ENCODE peak calls at places on chromosomes 11 and 22, in six cellular contexts. N is IMR-90, Q is dorsolateral prefrontal cortex, R is fibroblast of mammary gland, T is BJ, P is adrenal gland. J is an unnamed sample.

GRCh38 chr22:49328630-49329405 is 498.9 kb downstream of the BRD1 start:
- DNase-seq in N (no peak), Q (no peak), R (no peak), T (no peak), P (no peak), J (no peak)

GRCh38 chr11:47923667-47924066 is 56.7 kb upstream of the PTPRJ start:
- DNase-seq in N (peak), Q (no peak), R (peak), T (no peak), P (peak), J (no peak)

GRCh38 chr11:120268686-120269085 is 28.7 kb downstream of the POU2F3 start:
- DNase-seq in N (no peak), Q (no peak), R (no peak), T (no peak), P (no peak), J (no peak)

GRCh38 chr22:44449061-44449682 is 48.9 kb downstream of the RTL6 start:
- DNase-seq in N (peak), Q (no peak), R (peak), T (peak), P (peak), J (peak)

GRCh38 chr11:2396471-2396870 is 4.1 kb upstream of the TSSC4 start:
- DNase-seq in N (no peak), Q (no peak), R (no peak), T (no peak), P (no peak), J (no peak)

GRCh38 chr11:125990244-125990643 is 44.4 kb downstream of the VSIG10L2 start:
- DNase-seq in N (peak), Q (no peak), R (peak), T (no peak), P (peak), J (peak)

GRCh38 chr11:17898782-17899181 is 114.1 kb downstream of the SERGEF start:
- DNase-seq in N (no peak), Q (no peak), R (no peak), T (no peak), P (no peak), J (no peak)

GRCh38 chr11:78147807-78148206 is 8.4 kb upstream of the ALG8 start:
- DNase-seq in N (no peak), Q (no peak), R (no peak), T (no peak), P (no peak), J (no peak)

GRCh38 chr11:75275581-75275980 is 35.0 kb downstream of the TPBGL start:
- DNase-seq in N (peak), Q (no peak), R (no peak), T (no peak), P (peak), J (no peak)

GRCh38 chr11:113314065-113314388 is 356 bp upstream of the TTC12 start:
- DNase-seq in N (no peak), Q (no peak), R (no peak), T (no peak), P (no peak), J (no peak)

GRCh38 chr22:35991168-35991567 is 37.5 kb downstream of the RBFOX2 start:
- DNase-seq in N (peak), Q (no peak), R (no peak), T (no peak), P (no peak), J (no peak)

DNA sequence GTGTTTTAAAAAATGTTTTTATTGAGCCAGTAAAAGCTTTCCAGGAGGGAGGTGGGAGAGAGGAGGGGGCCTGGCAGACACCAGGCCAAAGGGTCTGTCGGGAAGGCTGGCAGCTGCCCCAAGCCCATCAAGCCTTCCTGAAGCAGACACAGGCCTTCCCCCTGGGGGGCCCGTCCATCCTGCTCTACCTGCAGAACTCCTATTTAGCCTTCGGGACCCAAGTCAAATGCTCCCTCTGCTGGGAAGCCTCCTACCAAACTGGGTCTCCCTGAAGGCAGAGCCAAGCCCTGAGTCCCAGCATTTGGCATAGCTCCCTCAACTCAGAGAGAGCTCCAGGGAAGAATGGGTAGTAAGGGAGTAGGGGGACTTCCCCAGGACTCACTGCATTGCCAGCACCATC is 23.0 kb downstream of the OTUB1 start:
- DNase-seq in N (no peak), Q (no peak), R (no peak), T (no peak), P (no peak), J (no peak)
- TF ChIP-seq CTCF in N (no peak), Q (no peak), R (no peak), T (no peak), P (no peak), J (no peak)

GRCh38 chr11:123509737-123510578 is 79.9 kb downstream of the GRAMD1B start:
- DNase-seq in N (peak), Q (peak), R (peak), T (no peak), P (peak), J (peak)

GRCh38 chr11:123510579-123510905 is 80.5 kb downstream of the GRAMD1B start:
- DNase-seq in N (no peak), Q (no peak), R (no peak), T (no peak), P (peak), J (no peak)

GRCh38 chr11:123504401-123504800 is 74.3 kb downstream of the GRAMD1B start:
- DNase-seq in N (no peak), Q (no peak), R (no peak), T (no peak), P (peak), J (no peak)

GRCh38 chr11:123507043-123507442 is 77.0 kb downstream of the GRAMD1B start:
- DNase-seq in N (peak), Q (no peak), R (no peak), T (no peak), P (no peak), J (no peak)

GRCh38 chr11:123505546-123506299 is 75.7 kb downstream of the GRAMD1B start:
- DNase-seq in N (no peak), Q (no peak), R (no peak), T (no peak), P (no peak), J (peak)
- H3K4me3 ChIP-seq in N (no peak), Q (no peak), R (no peak), T (no peak), P (no peak), J (no peak)

GRCh38 chr11:110249066-110249465 is 47.3 kb downstream of the RDX start:
- DNase-seq in N (no peak), Q (no peak), R (peak), T (no peak), P (no peak), J (no peak)
- TF ChIP-seq CTCF in N (peak), Q (peak), R (peak), T (peak), P (peak), J (no peak)

DNA sequence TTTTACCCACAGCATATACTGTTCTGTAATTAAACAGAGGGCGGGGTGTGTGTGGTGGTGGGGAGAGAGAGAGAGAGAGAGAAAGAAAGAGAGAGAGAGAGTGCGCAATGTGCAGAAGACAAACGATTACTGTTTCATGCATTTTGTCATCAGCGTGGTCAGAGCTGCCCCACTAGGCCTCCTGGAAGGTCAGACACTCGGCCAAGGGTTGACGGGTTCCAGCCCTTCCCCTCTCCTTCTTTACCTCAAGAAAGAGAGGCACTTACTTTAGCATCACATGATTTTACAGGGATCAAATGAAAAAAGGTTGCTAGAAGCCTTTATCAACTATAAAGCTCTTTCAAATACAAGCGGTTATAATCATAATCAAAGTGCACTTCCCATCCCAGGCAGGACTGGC is 269.2 kb upstream of the SORL1-AS1 start:
- DNase-seq in N (no peak), Q (no peak), R (peak), T (no peak), P (no peak), J (no peak)
- H3K4me3 ChIP-seq in N (no peak), Q (peak), R (no peak), T (peak), P (no peak), J (no peak)

GRCh38 chr11:95584589-95584988 is 205.0 kb downstream of the FAM76B start:
- DNase-seq in N (no peak), Q (no peak), R (no peak), T (no peak), P (no peak), J (no peak)
- TF ChIP-seq CTCF in N (no peak), Q (no peak), R (no peak), T (no peak), P (no peak), J (no peak)

J was measured in kidney epithelial cell.